ENCODE peak calls at places on chromosomes 2 and 18, in eight cellular contexts. Z, G, R, T, S, V, N and H are unnamed samples.
A peak's percentile ranks its signal among the peaks of the same experiment; 100 is the strongest.

GRCh38 chr18:5167827-5168226 is 29.2 kb downstream of the AKAIN1 start:
- DNase-seq in Z (no peak), G (no peak), R (no peak), T (no peak), S (no peak), V (no peak), N (no peak), H (no peak)

GRCh38 chr2:72144746-72145657 is 2.7 kb downstream of the CYP26B1 start:
- DNase-seq in Z (no peak), G (no peak), R (no peak), T (no peak), S (peak; percentile 76), V (peak; percentile 88), N (peak; percentile 58), H (no peak)

GRCh38 chr2:197993830-197994229 is 189.4 kb downstream of the PLCL1 start:
- DNase-seq in Z (no peak), G (no peak), R (peak; percentile 17), T (no peak), S (no peak), V (no peak), N (no peak), H (no peak)

GRCh38 chr18:51668632-51669031 is 471.2 kb upstream of the MEX3C start:
- DNase-seq in Z (no peak), G (no peak), R (no peak), T (no peak), S (no peak), V (no peak), N (no peak), H (no peak)

GRCh38 chr18:48662021-48662661 is 123.3 kb downstream of the CTIF start:
- DNase-seq in Z (no peak), G (no peak), R (peak; percentile 78), T (no peak), S (peak; percentile 45), V (peak; percentile 37), N (no peak), H (peak; percentile 18)

GRCh38 chr2:147844691-147845607 is at the start of gene ACVR2A:
- DNase-seq in Z (no peak), G (peak; percentile 12), R (peak; percentile 28), T (peak; percentile 60), S (peak; percentile 69), V (peak; percentile 18), N (no peak), H (peak; percentile 70)

GRCh38 chr2:196500686-196501431 is 138.7 kb upstream of the CCDC150 start:
- DNase-seq in Z (no peak), G (no peak), R (peak; percentile 16), T (no peak), S (no peak), V (peak; percentile 12), N (no peak), H (no peak)

GRCh38 chr2:14114275-14114674 is 518.2 kb upstream of the LRATD1 start:
- DNase-seq in Z (no peak), G (no peak), R (no peak), T (no peak), S (no peak), V (no peak), N (no peak), H (no peak)

GRCh38 chr2:138722316-138722715 is 57.9 kb downstream of the NXPH2 start:
- DNase-seq in Z (no peak), G (no peak), R (no peak), T (peak; percentile 41), S (no peak), V (no peak), N (no peak), H (no peak)

GRCh38 chr2:189379731-189380261 is 61.5 kb upstream of the WDR75 start:
- DNase-seq in Z (no peak), G (no peak), R (peak; percentile 18), T (no peak), S (no peak), V (no peak), N (no peak), H (no peak)

GRCh38 chr2:226838758-226839555 is 3.1 kb downstream of the RHBDD1 start:
- DNase-seq in Z (no peak), G (no peak), R (no peak), T (no peak), S (no peak), V (no peak), N (no peak), H (no peak)

GRCh38 chr18:21163647-21164625 is 52.3 kb upstream of the ROCK1 start:
- DNase-seq in Z (no peak), G (no peak), R (peak; percentile 93), T (no peak), S (no peak), V (peak; percentile 4), N (no peak), H (no peak)

GRCh38 chr2:202718614-202719013 is 83.8 kb downstream of the FAM117B start:
- DNase-seq in Z (no peak), G (no peak), R (peak; percentile 72), T (no peak), S (no peak), V (peak; percentile 27), N (peak; percentile 19), H (no peak)

GRCh38 chr2:169362346-169363026 is at the start of gene LRP2:
- DNase-seq in Z (no peak), G (no peak), R (no peak), T (peak; percentile 63), S (no peak), V (peak; percentile 4), N (no peak), H (peak; percentile 30)

GRCh38 chr2:5315512-5315911 is 376.7 kb upstream of the SOX11 start:
- DNase-seq in Z (no peak), G (no peak), R (no peak), T (no peak), S (no peak), V (no peak), N (no peak), H (no peak)

GRCh38 chr2:236249066-236249465 is 15.1 kb downstream of the ASB18 start:
- DNase-seq in Z (no peak), G (no peak), R (no peak), T (no peak), S (no peak), V (no peak), N (no peak), H (no peak)

GRCh38 chr2:8674420-8675009 is 7.3 kb upstream of the ID2 start:
- DNase-seq in Z (no peak), G (no peak), R (no peak), T (no peak), S (no peak), V (no peak), N (no peak), H (peak; percentile 25)

GRCh38 chr2:162545254-162545653 is 201.3 kb downstream of the GCA start:
- DNase-seq in Z (no peak), G (no peak), R (no peak), T (no peak), S (no peak), V (peak; percentile 5), N (no peak), H (no peak)

GRCh38 chr2:70044290-70045040 is 42.8 kb upstream of the PCBP1 start:
- DNase-seq in Z (no peak), G (no peak), R (no peak), T (no peak), S (no peak), V (no peak), N (no peak), H (no peak)

GRCh38 chr18:48580782-48581181 is 42.0 kb downstream of the CTIF start:
- DNase-seq in Z (peak; percentile 13), G (no peak), R (no peak), T (no peak), S (no peak), V (no peak), N (no peak), H (no peak)

GRCh38 chr2:157256621-157257020 is 884 bp upstream of the GALNT5 start:
- DNase-seq in Z (no peak), G (no peak), R (peak; percentile 52), T (no peak), S (no peak), V (no peak), N (no peak), H (peak; percentile 34)

GRCh38 chr2:27050996-27051901 is at the start of gene AGBL5:
- DNase-seq in Z (peak; percentile 84), G (peak; percentile 94), R (peak; percentile 90), T (peak; percentile 95), S (peak; percentile 99), V (peak; percentile 98), N (peak; percentile 91), H (peak; percentile 97)
- TF ChIP-seq POLR2A in Z (peak; percentile 51), G (peak; percentile 69), R (peak; percentile 10), T (peak; percentile 52), S (peak; percentile 71), V (peak; percentile 47), N (peak; percentile 59), H (peak; percentile 89)

GRCh38 chr18:24016643-24017042 is 2.1 kb downstream of the TTC39C start:
- DNase-seq in Z (no peak), G (no peak), R (no peak), T (no peak), S (no peak), V (peak; percentile 41), N (peak; percentile 26), H (no peak)

GRCh38 chr18:24019641-24020331 is 5.2 kb downstream of the TTC39C start:
- DNase-seq in Z (no peak), G (no peak), R (no peak), T (no peak), S (no peak), V (no peak), N (no peak), H (no peak)

GRCh38 chr18:24021505-24021904 is 7.0 kb downstream of the TTC39C start:
- DNase-seq in Z (no peak), G (no peak), R (no peak), T (no peak), S (no peak), V (no peak), N (no peak), H (no peak)

GRCh38 chr18:24015897-24016631 is 1.5 kb downstream of the TTC39C start:
- DNase-seq in Z (no peak), G (no peak), R (no peak), T (no peak), S (no peak), V (no peak), N (no peak), H (no peak)

GRCh38 chr18:24018299-24018910 is 3.9 kb downstream of the TTC39C start:
- DNase-seq in Z (no peak), G (no peak), R (no peak), T (no peak), S (no peak), V (no peak), N (no peak), H (no peak)
- TF ChIP-seq POLR2A in Z (no peak), G (no peak), R (no peak), T (no peak), S (no peak), V (no peak), N (no peak), H (no peak)

DNA sequence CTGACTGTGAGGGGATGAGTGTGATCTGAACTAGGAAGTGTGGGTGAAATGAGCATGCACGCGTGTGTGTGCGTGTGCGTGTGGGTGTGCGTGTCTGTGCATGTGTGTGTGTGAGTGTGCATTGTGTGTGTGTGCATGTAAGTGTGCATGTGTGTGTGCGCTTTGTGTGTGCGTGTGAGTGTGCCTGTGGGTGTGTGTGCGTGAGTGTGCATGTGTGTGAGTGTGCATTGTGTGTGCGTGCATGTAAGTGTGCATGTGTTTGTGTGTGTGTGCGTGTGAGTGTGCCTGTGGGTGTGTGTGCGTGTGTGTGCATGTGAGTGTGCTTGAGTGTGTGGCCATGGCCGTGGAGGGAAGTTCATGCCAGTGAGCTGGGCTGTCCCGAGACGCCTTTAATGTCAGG is 76.3 kb downstream of the RTP5 start:
- DNase-seq in Z (no peak), G (no peak), R (no peak), T (no peak), S (peak; percentile 21), V (no peak), N (no peak), H (no peak)
- TF ChIP-seq POLR2A in Z (no peak), G (no peak), R (no peak), T (no peak), S (no peak), V (no peak), N (no peak), H (no peak)

GRCh38 chr2:232898592-232899541 is 28.8 kb downstream of the SNORC start:
- DNase-seq in Z (no peak), G (no peak), R (peak; percentile 75), T (no peak), S (no peak), V (peak; percentile 37), N (no peak), H (no peak)
- TF ChIP-seq POLR2A in Z (no peak), G (no peak), R (no peak), T (no peak), S (no peak), V (no peak), N (no peak), H (no peak)